ENCODE peak calls at places on chromosome 4, in eight cellular contexts. One of them, this sample, is unnamed.

GRCh38 chr4:157014621-157015591 is 43.3 kb upstream of the PDGFC start:
- DNase-seq in BJ: peak; percentile 59
- DNase-seq in activated CD4-positive, CD25-positive, alpha-beta regulatory T cell: no peak
- DNase-seq in NCI-H345: no peak
- DNase-seq in activated naive CD4-positive, alpha-beta T cell treated with anti-CD3 and anti-CD28 coated beads, Interleukin-2, amount 50 U/mL, for 16 hours: no peak
- DNase-seq in HT1080: peak; percentile 86
- DNase-seq in AG10803: peak; percentile 85
- DNase-seq in nucleus accumbens: no peak
- DNase-seq in this sample: no peak

GRCh38 chr4:17807446-17807845 is 3.1 kb downstream of the DCAF16 start:
- DNase-seq in BJ: no peak
- DNase-seq in activated CD4-positive, CD25-positive, alpha-beta regulatory T cell: no peak
- DNase-seq in NCI-H345: no peak
- DNase-seq in activated naive CD4-positive, alpha-beta T cell treated with anti-CD3 and anti-CD28 coated beads, Interleukin-2, amount 50 U/mL, for 16 hours: no peak
- DNase-seq in HT1080: no peak
- DNase-seq in AG10803: peak; percentile 29
- DNase-seq in nucleus accumbens: no peak
- DNase-seq in this sample: no peak

GRCh38 chr4:41205854-41206460 is 8.4 kb downstream of the APBB2 start:
- DNase-seq in BJ: no peak
- DNase-seq in activated CD4-positive, CD25-positive, alpha-beta regulatory T cell: no peak
- DNase-seq in NCI-H345: no peak
- DNase-seq in activated naive CD4-positive, alpha-beta T cell treated with anti-CD3 and anti-CD28 coated beads, Interleukin-2, amount 50 U/mL, for 16 hours: no peak
- DNase-seq in HT1080: no peak
- DNase-seq in AG10803: peak; percentile 30
- DNase-seq in nucleus accumbens: no peak
- DNase-seq in this sample: no peak

GRCh38 chr4:35201403-35201802 is 1042.9 kb downstream of the ARAP2 start:
- DNase-seq in BJ: no peak
- DNase-seq in activated CD4-positive, CD25-positive, alpha-beta regulatory T cell: no peak
- DNase-seq in NCI-H345: no peak
- DNase-seq in activated naive CD4-positive, alpha-beta T cell treated with anti-CD3 and anti-CD28 coated beads, Interleukin-2, amount 50 U/mL, for 16 hours: no peak
- DNase-seq in HT1080: no peak
- DNase-seq in AG10803: no peak
- DNase-seq in nucleus accumbens: no peak
- DNase-seq in this sample: no peak

GRCh38 chr4:127210877-127211276 is 421.9 kb upstream of the INTU start:
- DNase-seq in BJ: no peak
- DNase-seq in activated CD4-positive, CD25-positive, alpha-beta regulatory T cell: no peak
- DNase-seq in NCI-H345: no peak
- DNase-seq in activated naive CD4-positive, alpha-beta T cell treated with anti-CD3 and anti-CD28 coated beads, Interleukin-2, amount 50 U/mL, for 16 hours: no peak
- DNase-seq in HT1080: no peak
- DNase-seq in AG10803: no peak
- DNase-seq in nucleus accumbens: no peak
- DNase-seq in this sample: no peak

GRCh38 chr4:185108669-185109068 is 34.4 kb upstream of the SLC25A4 start:
- DNase-seq in BJ: no peak
- DNase-seq in activated CD4-positive, CD25-positive, alpha-beta regulatory T cell: no peak
- DNase-seq in NCI-H345: no peak
- DNase-seq in activated naive CD4-positive, alpha-beta T cell treated with anti-CD3 and anti-CD28 coated beads, Interleukin-2, amount 50 U/mL, for 16 hours: no peak
- DNase-seq in HT1080: no peak
- DNase-seq in AG10803: no peak
- DNase-seq in nucleus accumbens: no peak
- DNase-seq in this sample: no peak

GRCh38 chr4:25635501-25635900 is 20.1 kb upstream of the SLC34A2 start:
- DNase-seq in BJ: no peak
- DNase-seq in activated CD4-positive, CD25-positive, alpha-beta regulatory T cell: no peak
- DNase-seq in NCI-H345: no peak
- DNase-seq in activated naive CD4-positive, alpha-beta T cell treated with anti-CD3 and anti-CD28 coated beads, Interleukin-2, amount 50 U/mL, for 16 hours: no peak
- DNase-seq in HT1080: no peak
- DNase-seq in AG10803: no peak
- DNase-seq in nucleus accumbens: no peak
- DNase-seq in this sample: peak; percentile 1

GRCh38 chr4:140048419-140049022 is 105.5 kb downstream of the MAML3 start:
- DNase-seq in BJ: no peak
- DNase-seq in activated CD4-positive, CD25-positive, alpha-beta regulatory T cell: no peak
- DNase-seq in NCI-H345: no peak
- DNase-seq in activated naive CD4-positive, alpha-beta T cell treated with anti-CD3 and anti-CD28 coated beads, Interleukin-2, amount 50 U/mL, for 16 hours: no peak
- DNase-seq in HT1080: no peak
- DNase-seq in AG10803: no peak
- DNase-seq in nucleus accumbens: no peak
- DNase-seq in this sample: no peak

GRCh38 chr4:122003335-122003734 is 51.5 kb upstream of the TRPC3 start:
- DNase-seq in BJ: no peak
- DNase-seq in activated CD4-positive, CD25-positive, alpha-beta regulatory T cell: peak; percentile 1
- DNase-seq in NCI-H345: peak; percentile 2
- DNase-seq in activated naive CD4-positive, alpha-beta T cell treated with anti-CD3 and anti-CD28 coated beads, Interleukin-2, amount 50 U/mL, for 16 hours: peak; percentile 11
- DNase-seq in HT1080: peak; percentile 35
- DNase-seq in AG10803: peak; percentile 21
- DNase-seq in nucleus accumbens: no peak
- DNase-seq in this sample: no peak

GRCh38 chr4:104743141-104743748 is 248.6 kb upstream of the CXXC4 start:
- DNase-seq in BJ: no peak
- DNase-seq in activated CD4-positive, CD25-positive, alpha-beta regulatory T cell: no peak
- DNase-seq in NCI-H345: no peak
- DNase-seq in activated naive CD4-positive, alpha-beta T cell treated with anti-CD3 and anti-CD28 coated beads, Interleukin-2, amount 50 U/mL, for 16 hours: no peak
- DNase-seq in HT1080: no peak
- DNase-seq in AG10803: no peak
- DNase-seq in nucleus accumbens: no peak
- DNase-seq in this sample: no peak

GRCh38 chr4:177861551-177862094 is 419.4 kb upstream of the AGA start:
- DNase-seq in BJ: no peak
- DNase-seq in activated CD4-positive, CD25-positive, alpha-beta regulatory T cell: no peak
- DNase-seq in NCI-H345: no peak
- DNase-seq in activated naive CD4-positive, alpha-beta T cell treated with anti-CD3 and anti-CD28 coated beads, Interleukin-2, amount 50 U/mL, for 16 hours: no peak
- DNase-seq in HT1080: no peak
- DNase-seq in AG10803: no peak
- DNase-seq in nucleus accumbens: no peak
- DNase-seq in this sample: no peak

GRCh38 chr4:101171747-101172146 is 175.6 kb downstream of the PPP3CA start:
- DNase-seq in BJ: no peak
- DNase-seq in activated CD4-positive, CD25-positive, alpha-beta regulatory T cell: no peak
- DNase-seq in NCI-H345: no peak
- DNase-seq in activated naive CD4-positive, alpha-beta T cell treated with anti-CD3 and anti-CD28 coated beads, Interleukin-2, amount 50 U/mL, for 16 hours: no peak
- DNase-seq in HT1080: peak; percentile 43
- DNase-seq in AG10803: no peak
- DNase-seq in nucleus accumbens: no peak
- DNase-seq in this sample: no peak

GRCh38 chr4:7779194-7779768 is 160.4 kb downstream of the AFAP1 start:
- DNase-seq in BJ: no peak
- DNase-seq in activated CD4-positive, CD25-positive, alpha-beta regulatory T cell: no peak
- DNase-seq in NCI-H345: no peak
- DNase-seq in activated naive CD4-positive, alpha-beta T cell treated with anti-CD3 and anti-CD28 coated beads, Interleukin-2, amount 50 U/mL, for 16 hours: no peak
- DNase-seq in HT1080: no peak
- DNase-seq in AG10803: peak; percentile 62
- DNase-seq in nucleus accumbens: no peak
- DNase-seq in this sample: no peak

GRCh38 chr4:111631157-111631999 is 513.9 kb upstream of the FAM241A start:
- DNase-seq in BJ: no peak
- DNase-seq in activated CD4-positive, CD25-positive, alpha-beta regulatory T cell: no peak
- DNase-seq in NCI-H345: peak; percentile 26
- DNase-seq in activated naive CD4-positive, alpha-beta T cell treated with anti-CD3 and anti-CD28 coated beads, Interleukin-2, amount 50 U/mL, for 16 hours: no peak
- DNase-seq in HT1080: peak; percentile 23
- DNase-seq in AG10803: peak; percentile 47
- DNase-seq in nucleus accumbens: no peak
- DNase-seq in this sample: peak; percentile 15

GRCh38 chr4:158172558-158173258 is at the start of gene GASK1B:
- DNase-seq in BJ: no peak
- DNase-seq in activated CD4-positive, CD25-positive, alpha-beta regulatory T cell: no peak
- DNase-seq in NCI-H345: peak; percentile 16
- DNase-seq in activated naive CD4-positive, alpha-beta T cell treated with anti-CD3 and anti-CD28 coated beads, Interleukin-2, amount 50 U/mL, for 16 hours: no peak
- DNase-seq in HT1080: peak; percentile 54
- DNase-seq in AG10803: peak; percentile 65
- DNase-seq in nucleus accumbens: no peak
- DNase-seq in this sample: peak; percentile 18

GRCh38 chr4:38605794-38606586 is 58.0 kb upstream of the KLF3 start:
- DNase-seq in BJ: no peak
- DNase-seq in activated CD4-positive, CD25-positive, alpha-beta regulatory T cell: no peak
- DNase-seq in NCI-H345: peak; percentile 61
- DNase-seq in activated naive CD4-positive, alpha-beta T cell treated with anti-CD3 and anti-CD28 coated beads, Interleukin-2, amount 50 U/mL, for 16 hours: no peak
- DNase-seq in HT1080: no peak
- DNase-seq in AG10803: no peak
- DNase-seq in nucleus accumbens: no peak
- DNase-seq in this sample: peak; percentile 68

GRCh38 chr4:74395633-74396032 is 30.7 kb downstream of the EREG start:
- DNase-seq in BJ: no peak
- DNase-seq in activated CD4-positive, CD25-positive, alpha-beta regulatory T cell: no peak
- DNase-seq in NCI-H345: no peak
- DNase-seq in activated naive CD4-positive, alpha-beta T cell treated with anti-CD3 and anti-CD28 coated beads, Interleukin-2, amount 50 U/mL, for 16 hours: no peak
- DNase-seq in HT1080: no peak
- DNase-seq in AG10803: no peak
- DNase-seq in nucleus accumbens: no peak
- DNase-seq in this sample: no peak

GRCh38 chr4:184544711-184545409 is 70.5 kb upstream of the IRF2 start:
- DNase-seq in BJ: no peak
- DNase-seq in activated CD4-positive, CD25-positive, alpha-beta regulatory T cell: no peak
- DNase-seq in NCI-H345: no peak
- DNase-seq in activated naive CD4-positive, alpha-beta T cell treated with anti-CD3 and anti-CD28 coated beads, Interleukin-2, amount 50 U/mL, for 16 hours: no peak
- DNase-seq in HT1080: peak; percentile 11
- DNase-seq in AG10803: no peak
- DNase-seq in nucleus accumbens: no peak
- DNase-seq in this sample: no peak

GRCh38 chr4:29596228-29596627 is 1123.9 kb upstream of the PCDH7 start:
- DNase-seq in BJ: no peak
- DNase-seq in activated CD4-positive, CD25-positive, alpha-beta regulatory T cell: no peak
- DNase-seq in NCI-H345: no peak
- DNase-seq in activated naive CD4-positive, alpha-beta T cell treated with anti-CD3 and anti-CD28 coated beads, Interleukin-2, amount 50 U/mL, for 16 hours: no peak
- DNase-seq in HT1080: no peak
- DNase-seq in AG10803: no peak
- DNase-seq in nucleus accumbens: no peak
- DNase-seq in this sample: no peak

GRCh38 chr4:32909722-32910121 is 2189.6 kb downstream of the PCDH7 start:
- DNase-seq in BJ: no peak
- DNase-seq in activated CD4-positive, CD25-positive, alpha-beta regulatory T cell: no peak
- DNase-seq in NCI-H345: no peak
- DNase-seq in activated naive CD4-positive, alpha-beta T cell treated with anti-CD3 and anti-CD28 coated beads, Interleukin-2, amount 50 U/mL, for 16 hours: no peak
- DNase-seq in HT1080: no peak
- DNase-seq in AG10803: no peak
- DNase-seq in nucleus accumbens: no peak
- DNase-seq in this sample: no peak

GRCh38 chr4:120025516-120025915 is 41.1 kb downstream of the MAD2L1 start:
- DNase-seq in BJ: no peak
- DNase-seq in activated CD4-positive, CD25-positive, alpha-beta regulatory T cell: no peak
- DNase-seq in NCI-H345: no peak
- DNase-seq in activated naive CD4-positive, alpha-beta T cell treated with anti-CD3 and anti-CD28 coated beads, Interleukin-2, amount 50 U/mL, for 16 hours: no peak
- DNase-seq in HT1080: no peak
- DNase-seq in AG10803: no peak
- DNase-seq in nucleus accumbens: no peak
- DNase-seq in this sample: no peak

GRCh38 chr4:59597536-59598232 is 1602.4 kb upstream of the ADGRL3 start:
- DNase-seq in BJ: no peak
- DNase-seq in activated CD4-positive, CD25-positive, alpha-beta regulatory T cell: no peak
- DNase-seq in NCI-H345: no peak
- DNase-seq in activated naive CD4-positive, alpha-beta T cell treated with anti-CD3 and anti-CD28 coated beads, Interleukin-2, amount 50 U/mL, for 16 hours: no peak
- DNase-seq in HT1080: peak; percentile 38
- DNase-seq in AG10803: no peak
- DNase-seq in nucleus accumbens: no peak
- DNase-seq in this sample: no peak

This sample was measured in NCI-H510A treated with DMSO at 0.1 percent for 48 hours.